ENCODE peak calls at places on chromosomes 2 and 18, in six cellular contexts. L is body of pancreas; M is dorsolateral prefrontal cortex; B is CD8-positive, alpha-beta T cell; W is mesothelial cell of epicardium; X is astrocyte of the spinal cord. U is an unnamed sample.

GRCh38 chr2:238916875-238917590 is 69.1 kb downstream of the TWIST2 start:
- DNase-seq in B (no peak), W (no peak), X (no peak), L (no peak), M (no peak), U (no peak)

GRCh38 chr18:79791141-79791972 is 6.4 kb upstream of the KCNG2 start:
- DNase-seq in M (no peak), X (peak; percentile 87), L (peak; percentile 44), W (no peak), B (no peak), U (no peak)

GRCh38 chr18:30160124-30160523 is 882.4 kb downstream of the DSC3 start:
- DNase-seq in B (no peak), M (no peak), L (no peak), W (no peak), X (no peak), U (no peak)

GRCh38 chr2:241762933-241763369 is 13.7 kb upstream of the GAL3ST2 start:
- DNase-seq in X (no peak), L (no peak), M (no peak), W (no peak), B (peak; percentile 78), U (no peak)

GRCh38 chr2:97718051-97718882 is 4.9 kb downstream of the ZAP70 start:
- DNase-seq in B (peak; percentile 86), X (no peak), W (no peak), M (no peak), L (no peak), U (no peak)

GRCh38 chr2:237904806-237905599 is 45.6 kb downstream of the RAMP1 start:
- DNase-seq in M (no peak), X (peak; percentile 27), L (no peak), B (no peak), W (no peak), U (no peak)

GRCh38 chr2:51633073-51633472 is 601.1 kb upstream of the NRXN1 start:
- DNase-seq in M (no peak), W (no peak), X (no peak), B (no peak), L (no peak), U (no peak)

GRCh38 chr2:166451451-166451850 is 42.6 kb downstream of the SCN7A start:
- DNase-seq in B (no peak), M (no peak), L (no peak), W (no peak), X (peak; percentile 1), U (no peak)

GRCh38 chr2:190701586-190701985 is 52.7 kb downstream of the NAB1 start:
- DNase-seq in M (no peak), W (no peak), L (no peak), B (no peak), X (no peak), U (no peak)

GRCh38 chr2:143463717-143464116 is 334.5 kb downstream of the ARHGAP15 start:
- DNase-seq in M (no peak), B (no peak), X (no peak), W (no peak), L (no peak), U (no peak)

GRCh38 chr18:2846241-2846637 is 567 bp upstream of the EMILIN2 start:
- DNase-seq in X (peak; percentile 66), W (no peak), B (no peak), M (no peak), L (no peak), U (no peak)

GRCh38 chr18:57209697-57210096 is 62.8 kb downstream of the BOD1L2 start:
- DNase-seq in X (no peak), B (no peak), W (no peak), M (peak; percentile 10), L (no peak), U (no peak)

GRCh38 chr2:171595456-171595855 is 73.2 kb downstream of the CYBRD1 start:
- DNase-seq in L (no peak), W (no peak), X (no peak), B (no peak), M (no peak), U (no peak)

GRCh38 chr2:218228366-218229092 is 11.5 kb downstream of the ARPC2 start:
- DNase-seq in M (no peak), W (no peak), L (no peak), B (no peak), X (no peak), U (no peak)

GRCh38 chr2:229410312-229410711 is 139.2 kb upstream of the PID1 start:
- DNase-seq in L (no peak), B (no peak), M (no peak), W (no peak), X (no peak), U (no peak)

GRCh38 chr2:142865924-142866323 is 11.5 kb upstream of the KYNU start:
- DNase-seq in X (peak; percentile 27), B (no peak), L (no peak), M (no peak), W (no peak), U (no peak)

GRCh38 chr2:148874868-148875341 is at the start of gene KIF5C:
- DNase-seq in M (peak; percentile 96), X (peak; percentile 83), W (peak; percentile 79), L (peak; percentile 84), B (peak; percentile 94), U (peak; percentile 91)

GRCh38 chr18:64208531-64208930 is 59.6 kb upstream of the LINC00305 start:
- DNase-seq in M (no peak), X (no peak), L (no peak), W (no peak), B (no peak), U (peak; percentile 18)

GRCh38 chr18:11078491-11078890 is 70.9 kb downstream of the PIEZO2 start:
- DNase-seq in B (no peak), M (no peak), W (no peak), L (no peak), X (no peak), U (no peak)

GRCh38 chr2:180017764-180018163 is 10.7 kb upstream of the CWC22 start:
- DNase-seq in M (no peak), W (no peak), L (peak; percentile 27), B (no peak), X (peak; percentile 60), U (no peak)

GRCh38 chr18:68960355-68960754 is 162.5 kb downstream of the CCDC102B start:
- DNase-seq in W (no peak), B (no peak), M (no peak), X (peak; percentile 32), L (no peak), U (no peak)

GRCh38 chr2:30048636-30049175 is 98.1 kb upstream of the YPEL5 start:
- DNase-seq in L (no peak), B (no peak), M (no peak), W (no peak), X (no peak), U (no peak)

GRCh38 chr18:12317664-12318333 is 9.8 kb downstream of the TUBB6 start:
- DNase-seq in B (no peak), M (no peak), W (no peak), X (peak; percentile 62), L (no peak), U (no peak)

GRCh38 chr2:111634995-111635538 is 248.9 kb downstream of the ANAPC1 start:
- DNase-seq in X (peak; percentile 39), M (no peak), W (no peak), B (no peak), L (no peak), U (no peak)

GRCh38 chr2:234091883-234092282 is 41.4 kb downstream of the SPP2 start:
- DNase-seq in W (no peak), X (no peak), B (no peak), L (no peak), M (no peak), U (peak; percentile 54)

GRCh38 chr2:10038716-10039115 is 4.6 kb upstream of the KLF11 start:
- DNase-seq in M (no peak), W (no peak), L (no peak), B (no peak), X (no peak), U (no peak)

GRCh38 chr18:43526436-43527150 is 249.3 kb upstream of the SYT4 start:
- DNase-seq in W (no peak), B (no peak), L (no peak), X (no peak), M (no peak), U (no peak)

GRCh38 chr2:218397502-218398436 is 1.9 kb upstream of the CTDSP1 start:
- DNase-seq in L (peak; percentile 85), W (peak; percentile 69), B (peak; percentile 77), M (no peak), X (peak; percentile 68), U (no peak)

GRCh38 chr2:174510583-174511189 is 23.9 kb upstream of the GPR155 start:
- DNase-seq in B (no peak), X (peak; percentile 39), W (no peak), M (no peak), L (no peak), U (no peak)

GRCh38 chr2:75589344-75590105 is 28.8 kb upstream of the EVA1A start:
- DNase-seq in M (no peak), B (no peak), X (no peak), L (no peak), W (no peak), U (no peak)
- TF ChIP-seq CTCF in M (no peak), B (no peak), X (no peak), L (no peak), W (no peak), U (no peak)

DNA sequence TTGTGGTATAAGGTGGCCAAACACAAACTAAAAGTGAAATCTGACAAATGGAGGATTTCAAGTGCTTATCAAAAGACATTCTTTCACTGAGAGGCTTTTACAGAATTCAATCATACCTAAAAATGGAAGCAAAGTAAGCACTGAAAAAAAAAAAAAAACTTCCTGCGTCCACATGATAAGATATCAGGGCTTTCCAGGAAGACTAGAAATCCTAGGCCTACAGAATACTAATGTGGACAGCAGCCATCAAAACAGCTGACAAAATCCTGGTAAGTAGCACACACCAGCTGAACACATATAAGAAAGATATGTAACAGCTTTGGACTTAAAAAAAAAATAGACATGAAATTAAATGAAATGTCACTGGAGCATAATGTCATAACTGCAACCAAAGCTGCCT is 178.2 kb downstream of the SUCLG1 start:
- DNase-seq in X (no peak), L (peak; percentile 57), M (no peak), W (no peak), B (no peak), U (no peak)
- TF ChIP-seq CTCF in X (no peak), L (no peak), M (no peak), W (no peak), B (no peak), U (no peak)

DNA sequence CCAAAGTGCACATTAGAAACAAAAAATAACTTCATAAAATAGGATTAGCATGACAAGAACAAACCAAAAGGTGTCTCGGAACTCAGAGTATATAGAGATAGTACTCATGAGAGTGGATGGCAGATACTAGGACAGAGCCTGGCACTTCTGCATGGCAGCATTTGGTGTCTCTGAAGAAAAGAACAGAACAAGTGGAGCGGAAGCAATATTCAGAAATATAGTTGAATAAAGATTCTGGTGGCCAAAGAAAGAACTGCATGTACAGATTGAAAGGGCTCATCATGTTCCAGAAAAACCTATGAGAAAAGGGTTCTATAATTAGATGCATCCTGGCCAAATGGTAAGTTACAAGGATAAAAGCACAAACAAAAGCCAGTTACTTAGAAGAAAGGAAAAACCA is 90.9 kb downstream of the CCDC138 start:
- DNase-seq in B (no peak), L (no peak), W (no peak), M (no peak), X (no peak), U (no peak)
- TF ChIP-seq CTCF in B (no peak), L (no peak), W (peak; percentile 56), M (no peak), X (no peak), U (no peak)

DNA sequence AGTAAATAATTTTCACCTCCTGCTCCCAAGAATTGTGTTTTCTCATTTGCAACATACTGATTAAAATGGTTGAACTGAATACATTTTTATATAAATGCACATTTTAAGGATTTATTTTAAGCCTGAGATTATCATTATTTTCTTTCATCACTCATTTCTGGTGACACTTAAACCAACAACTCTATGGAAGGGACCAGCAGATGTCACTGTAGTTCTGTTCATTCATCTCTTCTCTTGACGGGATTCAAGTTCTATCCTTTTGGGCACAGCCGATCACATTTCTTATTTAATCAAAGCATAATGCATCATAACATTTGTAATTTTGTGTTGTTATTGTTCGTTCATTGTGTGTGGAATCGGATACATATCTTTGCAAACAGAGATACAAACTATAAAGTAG is 417.9 kb downstream of the HRH4 start:
- DNase-seq in W (no peak), X (peak; percentile 58), L (no peak), M (peak; percentile 47), B (no peak), U (no peak)
- TF ChIP-seq CTCF in W (no peak), X (peak; percentile 51), L (no peak), M (peak; percentile 64), B (no peak), U (no peak)